ENCODE peak calls at places on chromosome 17, in nine cellular contexts. H, N, R, J, L, S, Z, M and T are unnamed samples. For H3K4me1, the result is how much of the 10 kb centered on the place peaks cover.

GRCh38 chr17:7440823-7441174 is 1.5 kb downstream of the FGF11 start:
- DNase-seq in H (no peak), N (no peak), R (peak), J (peak), L (no peak), S (no peak), Z (no peak), M (no peak), T (peak)

GRCh38 chr17:42248351-42249179 is 27.6 kb downstream of the STAT5B start:
- DNase-seq in H (peak), N (peak), R (peak), J (peak), L (peak), S (peak), Z (peak), M (peak), T (no peak)

GRCh38 chr17:63722403-63722802 is 19.2 kb downstream of the STRADA start:
- DNase-seq in H (no peak), N (no peak), R (no peak), J (no peak), L (no peak), S (no peak), Z (no peak), M (no peak), T (no peak)

GRCh38 chr17:36136439-36136838 is 32.8 kb downstream of the CCL4 start:
- DNase-seq in H (no peak), N (no peak), R (no peak), J (no peak), L (no peak), S (no peak), Z (no peak), M (no peak), T (no peak)

GRCh38 chr17:8126306-8127066 is 2.6 kb upstream of the HES7 start:
- DNase-seq in H (peak), N (no peak), R (peak), J (peak), L (peak), S (no peak), Z (peak), M (no peak), T (no peak)

GRCh38 chr17:44095647-44096496 is 25.3 kb downstream of the G6PC3 start:
- DNase-seq in H (no peak), N (no peak), R (peak), J (peak), L (peak), S (peak), Z (peak), M (peak), T (peak)

GRCh38 chr17:49583889-49584288 is 8.2 kb downstream of the NXPH3 start:
- DNase-seq in H (no peak), N (no peak), R (no peak), J (no peak), L (no peak), S (no peak), Z (no peak), M (no peak), T (no peak)

GRCh38 chr17:61584266-61584665 is 6.8 kb downstream of the NACA2 start:
- DNase-seq in H (no peak), N (no peak), R (no peak), J (no peak), L (no peak), S (no peak), Z (no peak), M (no peak), T (no peak)

GRCh38 chr17:53387745-53388144 is 435.0 kb upstream of the KIF2B start:
- DNase-seq in H (no peak), N (no peak), R (no peak), J (no peak), L (no peak), S (no peak), Z (no peak), M (no peak), T (no peak)

GRCh38 chr17:57869599-57870282 is 19.9 kb upstream of the MRPS23 start:
- DNase-seq in H (no peak), N (no peak), R (no peak), J (no peak), L (no peak), S (no peak), Z (peak), M (no peak), T (no peak)

GRCh38 chr17:82893779-82894178 is 54.0 kb upstream of the ZNF750 start:
- DNase-seq in H (no peak), N (no peak), R (no peak), J (no peak), L (no peak), S (no peak), Z (peak), M (no peak), T (no peak)

GRCh38 chr17:36752096-36752888 is 150.9 kb downstream of the MRM1 start:
- DNase-seq in H (no peak), N (no peak), R (no peak), J (no peak), L (no peak), S (no peak), Z (no peak), M (no peak), T (peak)

GRCh38 chr17:76237859-76238313 is 2.4 kb downstream of the RNF157 start:
- DNase-seq in H (no peak), N (no peak), R (no peak), J (no peak), L (no peak), S (peak), Z (no peak), M (no peak), T (no peak)

GRCh38 chr17:15446036-15446435 is 21.4 kb downstream of the CDRT4 start:
- DNase-seq in H (no peak), N (no peak), R (peak), J (no peak), L (no peak), S (peak), Z (no peak), M (no peak), T (no peak)

GRCh38 chr17:64739316-64740058 is 77.4 kb upstream of the SMURF2 start:
- DNase-seq in H (no peak), N (no peak), R (peak), J (no peak), L (no peak), S (no peak), Z (peak), M (no peak), T (no peak)

GRCh38 chr17:910503-911194 is 68.9 kb downstream of the NXN start:
- DNase-seq in H (no peak), N (no peak), R (no peak), J (no peak), L (no peak), S (no peak), Z (no peak), M (no peak), T (no peak)

GRCh38 chr17:4998027-4998665 is 396 bp downstream of the KIF1C start:
- DNase-seq in H (no peak), N (no peak), R (peak), J (peak), L (no peak), S (peak), Z (peak), M (peak), T (peak)

DNA sequence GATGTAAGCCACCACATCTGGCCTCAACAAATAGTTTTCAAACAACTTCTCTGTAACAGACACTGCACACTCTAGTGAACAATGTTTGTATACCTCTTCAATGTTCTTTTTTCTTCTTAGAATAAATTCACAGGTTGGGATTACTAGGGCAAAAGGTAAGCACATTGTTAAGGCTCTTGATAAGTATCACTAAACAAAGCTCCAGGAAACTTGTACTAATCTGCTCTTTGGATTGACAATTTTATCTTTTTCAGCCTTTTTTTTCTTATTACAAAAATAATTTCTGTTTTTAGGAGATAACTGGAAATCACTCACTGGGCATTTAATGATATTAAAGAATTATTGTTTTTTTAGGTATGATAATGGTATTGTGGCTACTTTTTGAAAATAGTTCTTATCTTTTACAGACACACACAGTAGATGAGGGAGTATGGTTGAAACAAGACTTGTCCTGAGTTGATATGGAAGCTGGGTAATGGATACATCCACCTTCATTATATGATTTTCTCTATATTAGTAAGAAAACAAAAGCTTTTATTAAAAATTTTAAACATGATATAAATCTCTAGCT is 7.7 kb upstream of the MPRIP start:
- DNase-seq in H (no peak), N (no peak), R (no peak), J (no peak), L (no peak), S (no peak), Z (no peak), M (no peak), T (no peak)
- H3K4me1 ChIP-seq in H (under half), N (under half), R (under half), J (under half), L (under half), S (under half), Z (under half), M (under half), T (under half)

GRCh38 chr17:80706454-80706853 is 161.8 kb downstream of the RPTOR start:
- DNase-seq in H (no peak), N (no peak), R (no peak), J (no peak), L (no peak), S (no peak), Z (no peak), M (no peak), T (no peak)

GRCh38 chr17:80705988-80706387 is 161.3 kb downstream of the RPTOR start:
- DNase-seq in H (no peak), N (no peak), R (no peak), J (no peak), L (no peak), S (no peak), Z (peak), M (no peak), T (no peak)

GRCh38 chr17:80704381-80704819 is 159.8 kb downstream of the RPTOR start:
- DNase-seq in H (no peak), N (no peak), R (no peak), J (no peak), L (no peak), S (no peak), Z (peak), M (no peak), T (no peak)

GRCh38 chr17:80703109-80703508 is 158.5 kb downstream of the RPTOR start:
- DNase-seq in H (peak), N (no peak), R (no peak), J (no peak), L (no peak), S (no peak), Z (no peak), M (no peak), T (no peak)

GRCh38 chr17:80704894-80705293 is 160.3 kb downstream of the RPTOR start:
- DNase-seq in H (no peak), N (no peak), R (no peak), J (no peak), L (no peak), S (no peak), Z (no peak), M (no peak), T (no peak)
- H3K27ac ChIP-seq in H (no peak), N (no peak), R (no peak), J (no peak), L (no peak), S (no peak), Z (no peak), M (no peak), T (no peak)

GRCh38 chr17:78358538-78359215 is 1.2 kb downstream of the SOCS3 start:
- DNase-seq in H (no peak), N (no peak), R (peak), J (no peak), L (no peak), S (no peak), Z (peak), M (peak), T (no peak)
- TF ChIP-seq CTCF in H (no peak), N (no peak), R (no peak), J (no peak), L (no peak), S (no peak), Z (no peak), M (no peak), T (no peak)

GRCh38 chr17:80783971-80784370 is 207.7 kb upstream of the CHMP6 start:
- DNase-seq in H (no peak), N (no peak), R (no peak), J (no peak), L (no peak), S (peak), Z (no peak), M (no peak), T (no peak)
- H3K4me1 ChIP-seq in H (half or more), N (under half), R (half or more), J (under half), L (under half), S (under half), Z (under half), M (under half), T (half or more)